ENCODE peak calls at places on chromosomes 6 and 20, in seven cellular contexts. V is psoas muscle, J is AG08395, N is left ventricle myocardium inferior, F is HL-60, W is brain microvascular endothelial cell, P is WTC11. T is an unnamed sample.

GRCh38 chr6:37324131-37325033 is 29.4 kb upstream of the RNF8 start:
- DNase-seq in J (peak; percentile 62), P (no peak), F (no peak), W (peak; percentile 39), V (no peak), N (no peak), T (no peak)

GRCh38 chr6:96624957-96625356 is 62.0 kb downstream of the FHL5 start:
- DNase-seq in V (no peak), P (no peak), J (no peak), F (no peak), W (no peak), N (no peak), T (no peak)

GRCh38 chr6:46013639-46014038 is 2.0 kb downstream of the CLIC5 start:
- DNase-seq in W (no peak), V (no peak), N (no peak), J (no peak), F (no peak), P (no peak), T (no peak)

GRCh38 chr6:69693749-69694148 is 103.1 kb downstream of the LMBRD1 start:
- DNase-seq in W (no peak), V (no peak), J (peak; percentile 11), F (no peak), N (no peak), P (no peak), T (no peak)

GRCh38 chr6:23601811-23602340 is 524.1 kb upstream of the NRSN1 start:
- DNase-seq in P (no peak), J (no peak), N (no peak), V (no peak), W (peak; percentile 2), F (no peak), T (no peak)

GRCh38 chr6:151914475-151914874 is 107.0 kb downstream of the ESR1 start:
- DNase-seq in P (no peak), W (peak; percentile 12), F (no peak), N (no peak), J (no peak), V (no peak), T (no peak)

GRCh38 chr6:125197795-125198269 is 44.3 kb downstream of the TPD52L1 start:
- DNase-seq in J (peak; percentile 39), N (peak; percentile 63), W (peak; percentile 42), V (peak; percentile 88), F (no peak), P (no peak), T (no peak)

GRCh38 chr6:63197741-63198140 is 13.5 kb upstream of the FKBP1C start:
- DNase-seq in J (no peak), N (no peak), F (no peak), W (no peak), P (no peak), V (no peak), T (no peak)

GRCh38 chr6:139722540-139722939 is 348.1 kb upstream of the CITED2 start:
- DNase-seq in W (no peak), N (no peak), V (no peak), F (no peak), P (no peak), J (no peak), T (no peak)

GRCh38 chr20:2524435-2525272 is 11.7 kb upstream of the TMC2 start:
- DNase-seq in N (peak; percentile 88), V (peak; percentile 90), F (peak; percentile 83), J (peak; percentile 81), P (peak; percentile 95), W (peak; percentile 60), T (peak; percentile 38)

GRCh38 chr6:165799736-165800135 is 136.7 kb upstream of the PDE10A start:
- DNase-seq in F (no peak), N (peak; percentile 57), J (no peak), P (no peak), W (peak; percentile 74), V (peak; percentile 59), T (no peak)

GRCh38 chr6:134295953-134296553 is 21.9 kb downstream of the SGK1 start:
- DNase-seq in F (peak; percentile 87), W (peak; percentile 100), J (peak; percentile 95), V (no peak), N (no peak), P (no peak), T (peak; percentile 97)

GRCh38 chr6:26086214-26086613 is 1.0 kb upstream of the HFE start:
- DNase-seq in V (no peak), N (no peak), P (no peak), F (no peak), W (no peak), J (no peak), T (no peak)

GRCh38 chr6:159105716-159106115 is 60.9 kb upstream of the TAGAP start:
- DNase-seq in J (no peak), P (no peak), W (no peak), V (no peak), N (no peak), F (no peak), T (no peak)